ENCODE peak calls at places on chromosome 20, in six cellular contexts. Y is upper lobe of left lung, V is esophagus squamous epithelium, S is ovary, G is AG04450, U is dorsolateral prefrontal cortex. N is an unnamed sample. For H3K27me3, the result is how much of the 10 kb centered on the place peaks cover.

GRCh38 chr20:25081065-25081729 is 744 bp downstream of the VSX1 start:
- DNase-seq in Y (peak), V (no peak), S (peak), G (no peak), U (no peak), N (peak)

GRCh38 chr20:55918471-55918870 is 86.8 kb downstream of the CBLN4 start:
- DNase-seq in Y (no peak), V (no peak), S (no peak), G (no peak), U (no peak), N (no peak)

GRCh38 chr20:36541227-36542018 is at the start of gene MYL9:
- DNase-seq in Y (peak), V (no peak), S (peak), G (peak), U (no peak), N (peak)

GRCh38 chr20:36856691-36857635 is 19.0 kb upstream of the TLDC2 start:
- DNase-seq in Y (no peak), V (no peak), S (no peak), G (no peak), U (no peak), N (no peak)

GRCh38 chr20:10487354-10488115 is 52.4 kb downstream of the SLX4IP start:
- DNase-seq in Y (no peak), V (no peak), S (no peak), G (no peak), U (no peak), N (no peak)

GRCh38 chr20:41769650-41770049 is 151.5 kb upstream of the CHD6 start:
- DNase-seq in Y (no peak), V (no peak), S (no peak), G (no peak), U (no peak), N (no peak)

GRCh38 chr20:47708140-47708807 is 77.0 kb downstream of the SULF2 start:
- DNase-seq in Y (no peak), V (no peak), S (no peak), G (no peak), U (no peak), N (peak)

GRCh38 chr20:33183292-33183691 is 15.3 kb downstream of the BPIFA2 start:
- DNase-seq in Y (no peak), V (no peak), S (no peak), G (no peak), U (no peak), N (no peak)

GRCh38 chr20:32263398-32263954 is 14.0 kb upstream of the KIF3B start:
- DNase-seq in Y (no peak), V (no peak), S (no peak), G (no peak), U (no peak), N (no peak)

GRCh38 chr20:32386091-32386490 is 28.0 kb downstream of the ASXL1 start:
- DNase-seq in Y (no peak), V (no peak), S (no peak), G (no peak), U (no peak), N (no peak)

GRCh38 chr20:48556956-48557355 is 270.8 kb downstream of the PREX1 start:
- DNase-seq in Y (no peak), V (no peak), S (no peak), G (no peak), U (no peak), N (no peak)

GRCh38 chr20:10927936-10928860 is 254.4 kb upstream of the JAG1 start:
- DNase-seq in Y (no peak), V (no peak), S (no peak), G (no peak), U (no peak), N (no peak)

GRCh38 chr20:49594929-49595311 is 27.0 kb upstream of the PTGIS start:
- DNase-seq in Y (no peak), V (no peak), S (no peak), G (no peak), U (no peak), N (peak)

DNA sequence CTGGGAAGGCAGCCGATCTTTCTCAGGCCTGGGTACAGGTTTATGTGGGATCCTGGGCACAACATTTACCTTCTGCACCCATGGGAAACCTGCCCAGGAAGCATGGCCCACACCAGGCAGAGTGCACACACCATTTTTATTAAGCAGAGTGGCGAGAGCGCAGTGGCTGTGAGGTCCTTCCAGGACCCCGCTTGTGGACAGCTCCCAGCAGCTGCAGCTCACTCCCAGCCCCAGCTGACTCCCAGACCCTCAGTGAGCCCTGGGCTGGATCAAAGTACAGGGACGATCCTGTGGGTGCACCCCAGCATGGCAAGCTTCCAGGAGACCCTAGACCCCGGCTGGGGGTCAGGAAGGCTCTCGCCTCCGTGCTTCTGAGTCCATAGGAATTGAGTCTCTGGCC is 65.5 kb upstream of the SLCO4A1 start:
- DNase-seq in Y (no peak), V (no peak), S (no peak), G (no peak), U (no peak), N (no peak)
- H3K27me3 ChIP-seq in Y (under half), V (under half), S (under half), G (under half), U (half or more), N (under half)

DNA sequence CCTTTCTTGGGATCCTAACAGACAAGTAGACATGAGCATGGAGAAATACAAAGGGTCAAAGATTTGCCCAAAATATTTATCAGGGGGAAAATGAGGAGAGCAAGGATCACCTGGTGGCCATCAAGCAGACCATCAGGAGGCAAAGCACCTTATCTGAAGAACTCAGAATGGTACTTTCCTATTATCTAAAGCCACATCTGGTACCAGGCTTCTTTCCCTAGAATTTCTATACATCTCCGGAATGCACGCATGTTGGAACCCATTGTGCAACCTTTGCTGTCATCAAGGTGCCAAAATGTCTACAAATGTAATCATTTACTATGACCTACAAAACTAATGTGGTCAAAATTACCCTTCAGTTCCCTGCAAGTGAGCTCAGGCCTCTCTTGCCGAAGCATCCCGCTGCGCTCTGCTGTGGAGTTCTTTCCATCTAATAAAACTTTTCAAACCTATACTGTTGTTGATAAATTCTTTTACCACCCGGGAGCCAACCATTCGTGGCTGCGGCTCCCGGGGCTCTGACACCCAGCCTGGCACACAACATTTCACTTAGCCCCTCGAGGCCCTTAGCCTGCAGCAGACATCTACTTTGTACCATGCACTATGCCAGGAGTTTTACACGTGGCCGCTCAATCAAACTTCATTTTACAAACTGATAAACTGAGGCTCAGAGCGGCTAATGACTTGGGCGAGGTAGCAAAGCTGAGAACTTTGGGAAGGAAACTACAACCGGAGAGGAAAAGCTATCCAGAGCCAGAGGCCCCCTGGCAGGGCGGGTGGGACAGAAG is 3.8 kb upstream of the CPXM1 start:
- DNase-seq in Y (no peak), V (no peak), S (no peak), G (no peak), U (no peak), N (no peak)
- H3K27me3 ChIP-seq in Y (under half), V (under half), S (under half), G (half or more), U (half or more), N (under half)

GRCh38 chr20:59335401-59335800 is 35.0 kb downstream of the EDN3 start:
- DNase-seq in Y (no peak), V (no peak), S (no peak), G (no peak), U (no peak), N (no peak)
- H3K27me3 ChIP-seq in Y (under half), V (under half), S (under half), G (under half), U (under half), N (under half)

DNA sequence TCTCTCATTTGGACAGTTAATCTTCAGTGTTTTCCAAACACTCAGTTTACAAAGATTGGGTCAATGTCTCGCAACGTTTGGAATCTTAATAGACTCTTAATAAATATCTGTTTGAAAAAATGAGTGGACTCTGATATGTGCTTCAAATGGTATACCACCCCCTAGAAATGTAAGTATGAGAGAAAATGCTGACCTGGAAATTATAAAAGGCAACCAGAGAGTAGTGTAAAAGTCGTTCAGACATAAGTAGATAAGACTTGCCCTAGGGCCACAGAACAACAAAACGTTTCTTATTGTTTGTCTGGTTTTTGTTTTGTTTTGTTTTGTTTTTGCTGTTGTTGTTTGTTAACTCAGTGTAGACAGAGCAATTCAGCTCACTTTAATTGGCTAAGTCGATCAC is 97.4 kb upstream of the SPTLC3 start:
- DNase-seq in Y (no peak), V (no peak), S (no peak), G (no peak), U (no peak), N (no peak)
- H3K27me3 ChIP-seq in Y (under half), V (under half), S (under half), G (under half), U (under half), N (under half)

GRCh38 chr20:13510837-13511488 is 127.8 kb downstream of the TASP1 start:
- DNase-seq in Y (no peak), V (no peak), S (no peak), G (no peak), U (no peak), N (peak)

GRCh38 chr20:13515291-13515690 is 123.4 kb downstream of the TASP1 start:
- DNase-seq in Y (no peak), V (no peak), S (no peak), G (no peak), U (no peak), N (no peak)

GRCh38 chr20:13517801-13518200 is 120.9 kb downstream of the TASP1 start:
- DNase-seq in Y (no peak), V (no peak), S (no peak), G (no peak), U (no peak), N (no peak)

DNA sequence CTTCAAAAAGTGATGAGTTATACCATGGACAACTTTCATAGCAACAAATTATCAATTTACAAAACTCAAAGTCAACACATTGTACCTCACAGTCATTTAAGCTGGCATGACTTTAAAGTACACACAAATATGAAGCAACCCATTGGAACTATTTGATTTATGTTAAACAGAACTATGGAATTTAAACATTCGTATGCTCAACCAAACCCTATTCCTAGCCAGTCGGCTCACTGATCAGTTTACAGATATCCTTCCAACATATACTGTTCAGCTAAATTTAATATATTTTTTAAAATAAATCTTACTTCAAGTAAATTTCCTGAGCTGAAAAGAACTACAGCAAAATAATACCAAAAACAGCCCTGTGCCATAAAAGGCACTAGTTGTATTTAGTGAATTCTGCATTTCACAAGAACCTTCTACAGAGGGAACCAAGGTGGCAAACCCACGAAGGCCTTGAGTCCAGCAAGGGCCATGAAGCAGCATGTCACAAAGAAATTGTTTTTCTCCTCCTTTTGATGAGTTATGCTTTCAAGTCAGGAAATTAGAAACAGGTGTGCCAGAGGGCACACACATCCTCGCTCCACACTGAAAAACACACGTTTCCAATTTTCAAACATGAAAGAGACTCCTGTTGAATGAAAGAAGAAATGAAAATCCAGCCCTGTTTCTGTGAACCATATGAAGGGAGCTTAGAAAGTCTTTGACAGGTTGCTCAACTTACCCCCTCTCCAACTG is 122.8 kb downstream of the TASP1 start:
- DNase-seq in Y (no peak), V (no peak), S (no peak), G (no peak), U (no peak), N (no peak)
- H3K27me3 ChIP-seq in Y (under half), V (under half), S (under half), G (under half), U (under half), N (under half)

DNA sequence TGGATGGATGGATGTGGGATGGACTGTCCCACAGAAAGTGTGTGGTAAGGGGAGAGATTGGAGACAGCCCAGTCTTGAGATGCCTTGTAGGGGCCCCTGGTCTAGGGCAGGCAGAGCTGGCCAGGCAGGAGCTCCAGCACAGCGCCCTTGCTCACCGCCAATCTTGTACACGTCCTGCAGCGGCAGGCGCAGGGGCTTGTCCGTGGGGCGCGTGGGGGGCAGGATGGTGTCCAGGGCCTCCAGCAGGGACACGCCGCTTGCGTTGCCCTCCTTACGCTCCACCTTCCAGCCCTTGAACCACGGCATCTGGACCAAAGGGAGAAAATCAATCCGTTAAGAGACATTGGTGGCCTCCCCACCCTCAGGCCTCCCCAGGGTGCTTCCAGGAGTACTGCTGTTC is 5.9 kb downstream of the EEF1A2 start:
- DNase-seq in Y (peak), V (no peak), S (no peak), G (no peak), U (no peak), N (no peak)
- H3K27me3 ChIP-seq in Y (under half), V (under half), S (under half), G (under half), U (under half), N (under half)

DNA sequence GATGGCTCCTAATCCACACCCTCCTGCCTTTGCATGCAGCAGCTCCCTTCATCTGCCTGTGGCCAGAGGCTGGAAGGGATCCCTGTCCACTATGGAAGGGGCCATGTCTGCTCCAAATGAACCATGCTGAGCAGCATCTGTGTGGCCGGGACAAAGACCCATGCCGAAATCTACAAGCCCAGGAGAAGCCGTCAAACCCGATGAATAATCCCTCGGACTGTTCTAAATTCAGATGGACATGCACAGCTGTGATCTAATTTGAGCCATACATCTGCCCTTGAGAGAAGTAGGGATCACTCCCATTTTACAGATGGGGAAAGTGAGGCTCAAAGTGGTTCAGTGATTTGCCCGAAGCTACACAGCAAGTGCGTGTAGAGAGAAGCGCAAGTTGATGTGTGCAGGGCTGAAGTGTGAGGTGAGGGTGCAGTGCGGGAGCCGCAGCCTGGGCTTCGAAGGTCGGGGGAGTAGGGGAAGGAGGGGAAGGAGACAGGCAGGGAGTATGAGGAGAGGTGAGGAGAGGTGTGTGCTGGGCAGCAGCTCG is 22.6 kb upstream of the CDH22 start:
- DNase-seq in Y (no peak), V (no peak), S (no peak), G (no peak), U (no peak), N (no peak)
- H3K27me3 ChIP-seq in Y (under half), V (under half), S (under half), G (half or more), U (under half), N (under half)

GRCh38 chr20:51020657-51021056 is 2.2 kb downstream of the KCNG1 start:
- DNase-seq in Y (no peak), V (no peak), S (no peak), G (no peak), U (no peak), N (no peak)
- H3K27me3 ChIP-seq in Y (under half), V (under half), S (under half), G (under half), U (under half), N (under half)

N was measured in psoas muscle.